ENCODE peak calls at places on chromosomes 7 and 10, in seven cellular contexts. One of them, this sample, is unnamed.
A peak's percentile ranks its signal among the peaks of the same experiment; 100 is the strongest.

GRCh38 chr10:66564341-66564740 is 361.5 kb upstream of the LRRTM3 start:
- DNase-seq in mammary epithelial cell: peak; percentile 12
- DNase-seq in A172: no peak
- DNase-seq in kidney tubule cell: peak; percentile 65
- DNase-seq in left cardiac atrium: no peak
- DNase-seq in AG09309: no peak
- DNase-seq in IMR-90: no peak
- DNase-seq in this sample: no peak

GRCh38 chr10:113062977-113063967 is 113.2 kb downstream of the TCF7L2 start:
- DNase-seq in mammary epithelial cell: no peak
- DNase-seq in A172: peak; percentile 87
- DNase-seq in kidney tubule cell: no peak
- DNase-seq in left cardiac atrium: no peak
- DNase-seq in AG09309: no peak
- DNase-seq in IMR-90: peak; percentile 62
- DNase-seq in this sample: no peak

GRCh38 chr7:80699030-80699638 is 60.7 kb downstream of the CD36 start:
- DNase-seq in mammary epithelial cell: peak; percentile 32
- DNase-seq in A172: peak; percentile 68
- DNase-seq in kidney tubule cell: peak; percentile 63
- DNase-seq in left cardiac atrium: no peak
- DNase-seq in AG09309: no peak
- DNase-seq in IMR-90: peak; percentile 63
- DNase-seq in this sample: no peak

GRCh38 chr7:64312826-64313225 is 935 bp upstream of the ZNF736 start:
- DNase-seq in mammary epithelial cell: no peak
- DNase-seq in A172: no peak
- DNase-seq in kidney tubule cell: no peak
- DNase-seq in left cardiac atrium: no peak
- DNase-seq in AG09309: no peak
- DNase-seq in IMR-90: no peak
- DNase-seq in this sample: no peak

GRCh38 chr7:131159961-131160361 is 167.7 kb upstream of the MKLN1 start:
- DNase-seq in mammary epithelial cell: peak; percentile 57
- DNase-seq in A172: no peak
- DNase-seq in kidney tubule cell: peak; percentile 31
- DNase-seq in left cardiac atrium: no peak
- DNase-seq in AG09309: peak; percentile 20
- DNase-seq in IMR-90: peak; percentile 85
- DNase-seq in this sample: no peak

GRCh38 chr10:122864901-122865300 is 14.5 kb downstream of the FAM24B start:
- DNase-seq in mammary epithelial cell: no peak
- DNase-seq in A172: no peak
- DNase-seq in kidney tubule cell: peak; percentile 46
- DNase-seq in left cardiac atrium: no peak
- DNase-seq in AG09309: no peak
- DNase-seq in IMR-90: peak; percentile 59
- DNase-seq in this sample: no peak

GRCh38 chr10:33413093-33413442 is 78.6 kb upstream of the NRP1 start:
- DNase-seq in mammary epithelial cell: no peak
- DNase-seq in A172: peak; percentile 13
- DNase-seq in kidney tubule cell: peak; percentile 76
- DNase-seq in left cardiac atrium: peak; percentile 26
- DNase-seq in AG09309: no peak
- DNase-seq in IMR-90: no peak
- DNase-seq in this sample: no peak

GRCh38 chr10:80924063-80924952 is 386.6 kb downstream of the SH2D4B start:
- DNase-seq in mammary epithelial cell: peak; percentile 21
- DNase-seq in A172: peak; percentile 58
- DNase-seq in kidney tubule cell: peak; percentile 52
- DNase-seq in left cardiac atrium: peak; percentile 34
- DNase-seq in AG09309: no peak
- DNase-seq in IMR-90: peak; percentile 11
- DNase-seq in this sample: no peak

GRCh38 chr10:95835149-95835860 is 72.5 kb upstream of the CC2D2B start:
- DNase-seq in mammary epithelial cell: peak; percentile 7
- DNase-seq in A172: no peak
- DNase-seq in kidney tubule cell: no peak
- DNase-seq in left cardiac atrium: no peak
- DNase-seq in AG09309: no peak
- DNase-seq in IMR-90: peak; percentile 5
- DNase-seq in this sample: no peak

GRCh38 chr7:132494474-132494873 is 81.8 kb downstream of the PLXNA4 start:
- DNase-seq in mammary epithelial cell: no peak
- DNase-seq in A172: no peak
- DNase-seq in kidney tubule cell: no peak
- DNase-seq in left cardiac atrium: no peak
- DNase-seq in AG09309: no peak
- DNase-seq in IMR-90: no peak
- DNase-seq in this sample: no peak

GRCh38 chr10:37856881-37857286 is 526 bp downstream of the ZNF248 start:
- DNase-seq in mammary epithelial cell: no peak
- DNase-seq in A172: peak; percentile 25
- DNase-seq in kidney tubule cell: peak; percentile 28
- DNase-seq in left cardiac atrium: peak; percentile 31
- DNase-seq in AG09309: no peak
- DNase-seq in IMR-90: no peak
- DNase-seq in this sample: no peak

GRCh38 chr7:52944916-52945315 is 90.5 kb upstream of the POM121L12 start:
- DNase-seq in mammary epithelial cell: no peak
- DNase-seq in A172: peak; percentile 10
- DNase-seq in kidney tubule cell: peak; percentile 77
- DNase-seq in left cardiac atrium: no peak
- DNase-seq in AG09309: no peak
- DNase-seq in IMR-90: no peak
- DNase-seq in this sample: no peak

GRCh38 chr7:135753616-135754413 is 5.2 kb upstream of the FAM180A start:
- DNase-seq in mammary epithelial cell: no peak
- DNase-seq in A172: no peak
- DNase-seq in kidney tubule cell: no peak
- DNase-seq in left cardiac atrium: no peak
- DNase-seq in AG09309: no peak
- DNase-seq in IMR-90: no peak
- DNase-seq in this sample: no peak

GRCh38 chr7:79837915-79838314 is 296.7 kb upstream of the GNAI1 start:
- DNase-seq in mammary epithelial cell: no peak
- DNase-seq in A172: no peak
- DNase-seq in kidney tubule cell: no peak
- DNase-seq in left cardiac atrium: no peak
- DNase-seq in AG09309: no peak
- DNase-seq in IMR-90: no peak
- DNase-seq in this sample: no peak

GRCh38 chr10:131949041-131949862 is 32.5 kb downstream of the BNIP3 start:
- DNase-seq in mammary epithelial cell: no peak
- DNase-seq in A172: no peak
- DNase-seq in kidney tubule cell: no peak
- DNase-seq in left cardiac atrium: no peak
- DNase-seq in AG09309: no peak
- DNase-seq in IMR-90: no peak
- DNase-seq in this sample: no peak

This sample was measured in GOT3.